ENCODE peak calls at places on chromosomes 13 and 19, in five cellular contexts. O, F, N, T and G are unnamed samples. For H3K4me1, the result is how much of the 10 kb centered on the place peaks cover.

GRCh38 chr19:8238251-8238650 is 29.1 kb downstream of the CERS4 start:
- DNase-seq in O (peak), F (no peak), N (no peak), T (peak), G (no peak)

GRCh38 chr13:30806784-30807183 is 71.4 kb downstream of the ALOX5AP start:
- DNase-seq in O (no peak), F (no peak), N (no peak), T (no peak), G (no peak)

GRCh38 chr19:40601061-40601973 is at the start of gene LTBP4:
- DNase-seq in O (peak), F (no peak), N (no peak), T (no peak), G (no peak)

GRCh38 chr19:30145467-30145866 is 203.4 kb downstream of the URI1 start:
- DNase-seq in O (no peak), F (no peak), N (no peak), T (no peak), G (no peak)

GRCh38 chr13:106314417-106314816 is 221.0 kb downstream of the EFNB2 start:
- DNase-seq in O (no peak), F (no peak), N (no peak), T (no peak), G (no peak)

GRCh38 chr13:59261928-59262488 is 901.7 kb downstream of the DIAPH3 start:
- DNase-seq in O (no peak), F (no peak), N (no peak), T (no peak), G (no peak)

GRCh38 chr19:16381756-16382401 is 57.3 kb downstream of the KLF2 start:
- DNase-seq in O (peak), F (peak), N (peak), T (peak), G (peak)

GRCh38 chr13:102197193-102197592 is 204.7 kb downstream of the FGF14 start:
- DNase-seq in O (no peak), F (no peak), N (no peak), T (no peak), G (no peak)

GRCh38 chr13:95164830-95165229 is 136.4 kb downstream of the ABCC4 start:
- DNase-seq in O (no peak), F (no peak), N (no peak), T (no peak), G (no peak)

GRCh38 chr13:77511552-77511951 is 24.0 kb upstream of the SCEL start:
- DNase-seq in O (no peak), F (no peak), N (no peak), T (no peak), G (no peak)

GRCh38 chr19:17610384-17610783 is 54.9 kb downstream of the COLGALT1 start:
- DNase-seq in O (no peak), F (no peak), N (no peak), T (no peak), G (no peak)

GRCh38 chr13:51728972-51729371 is 75.0 kb downstream of the DHRS12 start:
- DNase-seq in O (no peak), F (no peak), N (no peak), T (no peak), G (no peak)

GRCh38 chr13:112690242-112690943 is 555 bp downstream of the ATP11A start:
- DNase-seq in O (peak), F (no peak), N (peak), T (no peak), G (no peak)

GRCh38 chr13:113855012-113855921 is 8.6 kb downstream of the GAS6 start:
- DNase-seq in O (peak), F (peak), N (no peak), T (peak), G (no peak)

GRCh38 chr13:103762523-103762922 is 696.3 kb upstream of the SLC10A2 start:
- DNase-seq in O (no peak), F (no peak), N (no peak), T (no peak), G (no peak)

GRCh38 chr19:47445937-47446402 is 25.7 kb downstream of the SLC8A2 start:
- DNase-seq in O (peak), F (no peak), N (peak), T (no peak), G (no peak)

GRCh38 chr13:28349901-28350654 is 144.8 kb downstream of the FLT1 start:
- DNase-seq in O (no peak), F (no peak), N (no peak), T (no peak), G (no peak)

GRCh38 chr13:107421028-107421427 is 794.3 kb downstream of the LIG4 start:
- DNase-seq in O (no peak), F (no peak), N (no peak), T (no peak), G (no peak)

GRCh38 chr13:110349239-110349638 is 42.2 kb downstream of the COL4A2 start:
- DNase-seq in O (no peak), F (no peak), N (no peak), T (no peak), G (no peak)

GRCh38 chr19:36528921-36529518 is 949 bp upstream of the ZNF260 start:
- DNase-seq in O (no peak), F (no peak), N (no peak), T (no peak), G (no peak)

GRCh38 chr19:1264801-1265610 is 4.1 kb upstream of the CIRBP start:
- DNase-seq in O (peak), F (peak), N (peak), T (peak), G (no peak)

GRCh38 chr19:55580628-55581144 is at the start of gene ZNF579:
- DNase-seq in O (peak), F (peak), N (peak), T (peak), G (peak)

GRCh38 chr19:48964205-48965032 is 690 bp upstream of the FTL start:
- DNase-seq in O (peak), F (no peak), N (no peak), T (no peak), G (no peak)

GRCh38 chr13:111396457-111396856 is 76.0 kb downstream of the TEX29 start:
- DNase-seq in O (no peak), F (no peak), N (no peak), T (no peak), G (no peak)

GRCh38 chr13:27510082-27510481 is 59.7 kb upstream of the MTIF3 start:
- DNase-seq in O (no peak), F (no peak), N (no peak), T (no peak), G (no peak)

GRCh38 chr19:47389150-47389556 is 30.2 kb downstream of the MEIS3 start:
- DNase-seq in O (peak), F (no peak), N (no peak), T (no peak), G (no peak)

GRCh38 chr13:28984326-28984725 is 164.2 kb downstream of the MTUS2 start:
- DNase-seq in O (no peak), F (no peak), N (no peak), T (no peak), G (no peak)

DNA sequence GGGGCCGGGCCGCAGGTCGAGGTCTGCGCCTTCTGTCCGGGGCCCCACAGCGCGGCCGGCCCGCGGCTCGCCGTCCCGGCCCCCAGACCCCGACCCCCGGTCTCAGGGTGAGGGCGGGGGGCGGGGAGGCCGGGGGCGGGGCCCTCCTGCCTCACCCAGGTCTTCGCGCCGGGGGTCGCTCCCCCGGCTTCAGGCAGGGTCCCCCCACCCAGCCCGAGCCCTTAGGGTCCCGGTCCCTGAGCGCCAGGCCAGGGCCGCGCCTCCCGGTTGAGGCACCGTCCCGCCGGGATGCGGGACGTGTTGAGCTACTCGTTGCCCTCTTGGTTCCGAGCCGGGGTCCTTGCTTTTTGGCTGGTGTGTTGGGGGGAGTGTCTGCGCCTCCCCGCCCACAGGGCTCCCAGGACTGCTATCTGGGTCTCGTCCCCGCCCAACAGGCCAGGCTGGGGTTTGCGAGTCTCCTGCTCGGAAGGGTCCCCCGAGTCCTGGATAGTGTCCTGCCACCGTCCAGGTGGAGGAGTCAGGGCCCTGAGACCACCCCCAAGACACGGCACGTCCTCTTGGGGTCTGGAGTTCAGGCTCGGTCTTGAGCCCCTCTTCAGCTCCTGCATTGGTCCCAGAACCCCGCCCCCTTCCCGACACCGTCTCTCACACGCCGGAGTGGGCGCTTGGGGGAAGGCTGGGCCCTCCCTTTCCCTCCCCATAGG is 452 bp downstream of the PIAS4 start:
- DNase-seq in O (no peak), F (no peak), N (peak), T (peak), G (no peak)
- H3K4me1 ChIP-seq in O (half or more), F (half or more), N (under half), T (under half), G (under half)

DNA sequence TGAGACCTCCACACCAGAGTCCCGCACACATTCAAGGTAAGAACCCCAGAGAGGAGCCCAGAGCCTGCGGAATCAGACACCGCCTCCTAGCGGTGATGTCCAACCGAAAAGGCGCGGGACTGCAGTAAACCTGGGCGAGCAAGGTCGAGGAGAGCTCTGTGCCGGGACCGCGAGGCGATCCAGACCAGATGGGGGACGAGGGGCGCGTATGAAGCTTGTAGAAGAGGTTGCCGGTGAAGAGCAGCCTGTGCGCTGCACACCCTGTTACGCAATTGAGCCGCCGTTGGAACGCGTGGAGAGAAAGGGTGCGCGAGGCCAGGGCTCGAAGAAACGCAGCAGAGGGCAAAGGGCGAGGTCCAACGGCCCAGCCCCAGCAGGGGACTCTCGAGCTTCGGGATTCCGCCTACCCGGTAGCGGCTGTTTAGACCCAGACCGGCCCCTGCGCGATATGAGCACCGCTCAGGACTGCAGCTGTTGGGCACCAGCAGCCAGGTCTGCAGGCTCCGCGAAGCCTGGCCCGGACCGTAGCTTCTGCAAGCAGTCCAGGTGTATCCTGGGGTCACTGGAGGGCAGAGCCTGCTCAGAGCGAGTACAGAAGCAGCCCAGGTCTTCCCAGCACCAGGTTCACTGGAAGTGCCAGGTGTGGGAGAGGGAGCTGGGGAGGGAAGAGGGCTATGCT is 65.9 kb upstream of the ZNF599 start:
- DNase-seq in O (peak), F (no peak), N (no peak), T (no peak), G (no peak)
- TF ChIP-seq POLR2A in O (no peak), F (no peak), N (no peak), T (no peak), G (no peak)

DNA sequence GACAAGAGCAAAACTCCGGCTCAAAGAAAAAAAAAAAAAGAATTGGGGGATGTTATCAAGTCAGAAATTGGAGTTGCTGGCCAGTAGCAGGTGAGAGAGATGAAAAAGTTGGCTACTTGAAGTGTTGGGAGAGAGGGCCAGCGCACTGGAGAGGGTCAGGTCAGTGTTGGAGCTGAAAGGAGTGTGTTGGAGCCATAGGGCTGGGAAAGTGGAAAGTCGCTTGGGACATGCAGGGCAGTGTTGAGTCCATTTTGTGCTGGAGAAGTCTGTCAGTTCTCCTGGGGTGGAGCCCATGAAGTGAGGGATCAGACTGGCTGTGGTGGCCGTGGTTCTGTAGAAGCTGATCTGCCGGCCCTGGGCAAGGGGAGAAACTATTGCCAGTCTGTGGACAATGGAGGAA is 1.7 kb downstream of the PPP1R37 start:
- DNase-seq in O (no peak), F (no peak), N (no peak), T (no peak), G (no peak)
- H3K4me1 ChIP-seq in O (half or more), F (half or more), N (half or more), T (under half), G (under half)

GRCh38 chr19:13077233-13077632 is 25.4 kb downstream of the LYL1 start:
- DNase-seq in O (no peak), F (no peak), N (no peak), T (no peak), G (no peak)

GRCh38 chr19:13082192-13083007 is 20.3 kb downstream of the LYL1 start:
- DNase-seq in O (no peak), F (peak), N (no peak), T (no peak), G (no peak)

GRCh38 chr19:13078897-13079541 is 23.6 kb downstream of the LYL1 start:
- DNase-seq in O (no peak), F (peak), N (no peak), T (no peak), G (no peak)

GRCh38 chr19:13076787-13077186 is 25.9 kb downstream of the LYL1 start:
- DNase-seq in O (no peak), F (no peak), N (no peak), T (no peak), G (no peak)

GRCh38 chr19:13079542-13079986 is 23.1 kb downstream of the LYL1 start:
- DNase-seq in O (no peak), F (peak), N (no peak), T (no peak), G (no peak)
- TF ChIP-seq POLR2A in O (no peak), F (no peak), N (no peak), T (no peak), G (no peak)

GRCh38 chr19:35379992-35380391 is 9.1 kb downstream of the GPR42 start:
- DNase-seq in O (no peak), F (no peak), N (no peak), T (no peak), G (no peak)

GRCh38 chr19:35380450-35381124 is 9.7 kb downstream of the GPR42 start:
- DNase-seq in O (peak), F (no peak), N (no peak), T (no peak), G (no peak)

GRCh38 chr19:35383536-35383935 is 12.7 kb downstream of the GPR42 start:
- DNase-seq in O (no peak), F (no peak), N (no peak), T (no peak), G (no peak)

GRCh38 chr19:35381318-35381717 is 10.4 kb downstream of the GPR42 start:
- DNase-seq in O (no peak), F (no peak), N (no peak), T (no peak), G (no peak)

GRCh38 chr19:35381926-35382325 is 11.1 kb downstream of the GPR42 start:
- DNase-seq in O (no peak), F (no peak), N (no peak), T (no peak), G (no peak)
- H3K4me1 ChIP-seq in O (under half), F (under half), N (under half), T (under half), G (under half)

DNA sequence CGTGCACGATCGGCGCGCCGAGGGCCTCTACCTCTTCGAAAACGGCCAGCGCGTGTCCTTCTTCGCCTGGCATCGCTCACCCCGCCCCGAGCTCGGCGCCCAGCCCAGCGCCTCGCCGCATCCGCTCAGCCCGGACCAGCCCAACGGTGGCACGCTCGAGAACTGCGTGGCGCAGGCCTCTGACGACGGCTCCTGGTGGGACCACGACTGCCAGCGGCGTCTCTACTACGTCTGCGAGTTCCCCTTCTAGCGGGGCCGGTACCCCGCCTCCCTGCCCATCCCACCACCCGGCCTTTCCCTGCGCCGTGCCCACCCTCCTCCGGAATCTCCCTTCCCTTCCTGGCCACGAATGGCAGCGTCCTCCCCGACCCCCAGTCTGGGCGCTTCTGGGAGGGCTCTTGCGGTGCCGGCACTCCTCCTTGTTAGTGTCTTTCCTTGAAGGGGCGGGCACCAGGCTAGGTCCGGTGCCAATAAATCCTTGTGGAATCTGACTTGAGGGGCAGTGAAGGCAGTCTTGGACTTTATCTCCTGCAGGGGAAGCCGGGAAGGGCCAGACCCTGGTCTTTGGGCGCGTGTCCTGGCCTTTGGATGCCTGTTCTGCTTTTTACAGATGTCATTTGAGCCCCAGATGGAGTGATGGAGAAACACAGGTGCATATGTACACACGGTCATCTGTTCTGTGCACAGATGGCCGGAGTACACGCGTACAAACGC is 2.2 kb downstream of the CLEC11A start:
- DNase-seq in O (no peak), F (no peak), N (no peak), T (no peak), G (no peak)
- TF ChIP-seq POLR2A in O (peak), F (no peak), N (no peak), T (no peak), G (no peak)